ENCODE peak calls at places on chromosomes 5 and 9, in eight cellular contexts. One of them, this sample, is unnamed.

GRCh38 chr5:96066386-96066719 is 104.7 kb upstream of the ELL2 start:
- DNase-seq in A549: no peak
- DNase-seq in neural progenitor cell: no peak
- DNase-seq in heart left ventricle: no peak
- DNase-seq in GM23338: no peak
- DNase-seq in kidney: no peak
- DNase-seq in CD4-positive, CD25-positive, alpha-beta regulatory T cell: no peak
- DNase-seq in transverse colon: no peak
- DNase-seq in this sample: no peak

GRCh38 chr5:39755986-39756385 is 331.2 kb upstream of the DAB2 start:
- DNase-seq in kidney: no peak
- DNase-seq in heart left ventricle: no peak
- DNase-seq in A549: peak
- DNase-seq in neural progenitor cell: no peak
- DNase-seq in GM23338: peak
- DNase-seq in CD4-positive, CD25-positive, alpha-beta regulatory T cell: no peak
- DNase-seq in transverse colon: no peak
- DNase-seq in this sample: no peak

GRCh38 chr9:27194401-27195091 is 85.5 kb downstream of the TEK start:
- DNase-seq in kidney: no peak
- DNase-seq in GM23338: no peak
- DNase-seq in neural progenitor cell: no peak
- DNase-seq in heart left ventricle: no peak
- DNase-seq in A549: peak
- DNase-seq in CD4-positive, CD25-positive, alpha-beta regulatory T cell: no peak
- DNase-seq in transverse colon: no peak
- DNase-seq in this sample: no peak

GRCh38 chr9:38671748-38672147 is 48.2 kb downstream of the FAM240B start:
- DNase-seq in GM23338: no peak
- DNase-seq in kidney: no peak
- DNase-seq in neural progenitor cell: no peak
- DNase-seq in transverse colon: no peak
- DNase-seq in A549: no peak
- DNase-seq in heart left ventricle: no peak
- DNase-seq in CD4-positive, CD25-positive, alpha-beta regulatory T cell: no peak
- DNase-seq in this sample: no peak

GRCh38 chr9:14308751-14309140 is 5.2 kb downstream of the NFIB start:
- DNase-seq in CD4-positive, CD25-positive, alpha-beta regulatory T cell: no peak
- DNase-seq in transverse colon: no peak
- DNase-seq in kidney: no peak
- DNase-seq in A549: no peak
- DNase-seq in heart left ventricle: no peak
- DNase-seq in GM23338: no peak
- DNase-seq in neural progenitor cell: no peak
- DNase-seq in this sample: no peak

GRCh38 chr5:163880307-163880706 is 374.9 kb downstream of the MAT2B start:
- DNase-seq in heart left ventricle: no peak
- DNase-seq in GM23338: no peak
- DNase-seq in transverse colon: no peak
- DNase-seq in kidney: no peak
- DNase-seq in A549: no peak
- DNase-seq in CD4-positive, CD25-positive, alpha-beta regulatory T cell: no peak
- DNase-seq in neural progenitor cell: no peak
- DNase-seq in this sample: no peak

GRCh38 chr9:135887585-135888050 is 19.7 kb downstream of the CAMSAP1 start:
- DNase-seq in transverse colon: no peak
- DNase-seq in GM23338: peak
- DNase-seq in heart left ventricle: peak
- DNase-seq in neural progenitor cell: peak
- DNase-seq in kidney: no peak
- DNase-seq in CD4-positive, CD25-positive, alpha-beta regulatory T cell: peak
- DNase-seq in A549: no peak
- DNase-seq in this sample: peak

GRCh38 chr9:127181595-127182190 is 59.3 kb upstream of the ANGPTL2 start:
- DNase-seq in CD4-positive, CD25-positive, alpha-beta regulatory T cell: no peak
- DNase-seq in transverse colon: peak
- DNase-seq in neural progenitor cell: no peak
- DNase-seq in kidney: peak
- DNase-seq in heart left ventricle: no peak
- DNase-seq in A549: no peak
- DNase-seq in GM23338: no peak
- DNase-seq in this sample: no peak

GRCh38 chr5:90868799-90869198 is 310.2 kb downstream of the ADGRV1 start:
- DNase-seq in GM23338: no peak
- DNase-seq in transverse colon: no peak
- DNase-seq in heart left ventricle: no peak
- DNase-seq in kidney: no peak
- DNase-seq in A549: no peak
- DNase-seq in CD4-positive, CD25-positive, alpha-beta regulatory T cell: no peak
- DNase-seq in neural progenitor cell: no peak
- DNase-seq in this sample: no peak

GRCh38 chr5:1010181-1010510 is 1.5 kb downstream of the NKD2 start:
- DNase-seq in kidney: no peak
- DNase-seq in heart left ventricle: peak
- DNase-seq in CD4-positive, CD25-positive, alpha-beta regulatory T cell: no peak
- DNase-seq in GM23338: no peak
- DNase-seq in transverse colon: no peak
- DNase-seq in A549: peak
- DNase-seq in neural progenitor cell: no peak
- DNase-seq in this sample: no peak

GRCh38 chr9:95150903-95151302 is 166.6 kb downstream of the FANCC start:
- DNase-seq in kidney: no peak
- DNase-seq in A549: no peak
- DNase-seq in GM23338: no peak
- DNase-seq in neural progenitor cell: no peak
- DNase-seq in heart left ventricle: no peak
- DNase-seq in CD4-positive, CD25-positive, alpha-beta regulatory T cell: no peak
- DNase-seq in transverse colon: no peak
- DNase-seq in this sample: no peak

GRCh38 chr5:36870399-36871040 is 6.0 kb upstream of the NIPBL start:
- DNase-seq in CD4-positive, CD25-positive, alpha-beta regulatory T cell: no peak
- DNase-seq in A549: peak
- DNase-seq in GM23338: peak
- DNase-seq in kidney: no peak
- DNase-seq in transverse colon: no peak
- DNase-seq in heart left ventricle: no peak
- DNase-seq in neural progenitor cell: peak
- DNase-seq in this sample: peak

GRCh38 chr9:132192728-132193127 is 30.9 kb downstream of the NTNG2 start:
- DNase-seq in CD4-positive, CD25-positive, alpha-beta regulatory T cell: no peak
- DNase-seq in A549: no peak
- DNase-seq in transverse colon: no peak
- DNase-seq in GM23338: no peak
- DNase-seq in kidney: no peak
- DNase-seq in neural progenitor cell: no peak
- DNase-seq in heart left ventricle: no peak
- DNase-seq in this sample: no peak

GRCh38 chr5:178786424-178786823 is 56.0 kb upstream of the ZNF354A start:
- DNase-seq in GM23338: no peak
- DNase-seq in A549: peak
- DNase-seq in CD4-positive, CD25-positive, alpha-beta regulatory T cell: no peak
- DNase-seq in kidney: no peak
- DNase-seq in heart left ventricle: no peak
- DNase-seq in neural progenitor cell: no peak
- DNase-seq in transverse colon: no peak
- DNase-seq in this sample: no peak

GRCh38 chr9:124198948-124199347 is 58.8 kb upstream of the NEK6 start:
- DNase-seq in heart left ventricle: no peak
- DNase-seq in CD4-positive, CD25-positive, alpha-beta regulatory T cell: no peak
- DNase-seq in kidney: peak
- DNase-seq in neural progenitor cell: no peak
- DNase-seq in transverse colon: no peak
- DNase-seq in GM23338: no peak
- DNase-seq in A549: no peak
- DNase-seq in this sample: no peak

GRCh38 chr5:169296456-169297220 is 4.3 kb downstream of the SLIT3 start:
- DNase-seq in GM23338: no peak
- DNase-seq in A549: no peak
- DNase-seq in CD4-positive, CD25-positive, alpha-beta regulatory T cell: no peak
- DNase-seq in kidney: peak
- DNase-seq in heart left ventricle: no peak
- DNase-seq in neural progenitor cell: no peak
- DNase-seq in transverse colon: peak
- DNase-seq in this sample: no peak

GRCh38 chr5:131164161-131164930 is 710 bp downstream of the HINT1 start:
- DNase-seq in heart left ventricle: peak
- DNase-seq in CD4-positive, CD25-positive, alpha-beta regulatory T cell: peak
- DNase-seq in A549: peak
- DNase-seq in GM23338: peak
- DNase-seq in neural progenitor cell: peak
- DNase-seq in transverse colon: peak
- DNase-seq in kidney: peak
- DNase-seq in this sample: peak

GRCh38 chr9:129595323-129595741 is 25.6 kb downstream of the C9orf50 start:
- DNase-seq in GM23338: no peak
- DNase-seq in kidney: no peak
- DNase-seq in CD4-positive, CD25-positive, alpha-beta regulatory T cell: no peak
- DNase-seq in heart left ventricle: no peak
- DNase-seq in neural progenitor cell: no peak
- DNase-seq in A549: no peak
- DNase-seq in transverse colon: no peak
- DNase-seq in this sample: no peak

GRCh38 chr5:141701341-141702119 is 19.5 kb upstream of the ARAP3 start:
- DNase-seq in CD4-positive, CD25-positive, alpha-beta regulatory T cell: no peak
- DNase-seq in GM23338: peak
- DNase-seq in A549: no peak
- DNase-seq in neural progenitor cell: no peak
- DNase-seq in transverse colon: no peak
- DNase-seq in kidney: no peak
- DNase-seq in heart left ventricle: no peak
- DNase-seq in this sample: no peak

DNA sequence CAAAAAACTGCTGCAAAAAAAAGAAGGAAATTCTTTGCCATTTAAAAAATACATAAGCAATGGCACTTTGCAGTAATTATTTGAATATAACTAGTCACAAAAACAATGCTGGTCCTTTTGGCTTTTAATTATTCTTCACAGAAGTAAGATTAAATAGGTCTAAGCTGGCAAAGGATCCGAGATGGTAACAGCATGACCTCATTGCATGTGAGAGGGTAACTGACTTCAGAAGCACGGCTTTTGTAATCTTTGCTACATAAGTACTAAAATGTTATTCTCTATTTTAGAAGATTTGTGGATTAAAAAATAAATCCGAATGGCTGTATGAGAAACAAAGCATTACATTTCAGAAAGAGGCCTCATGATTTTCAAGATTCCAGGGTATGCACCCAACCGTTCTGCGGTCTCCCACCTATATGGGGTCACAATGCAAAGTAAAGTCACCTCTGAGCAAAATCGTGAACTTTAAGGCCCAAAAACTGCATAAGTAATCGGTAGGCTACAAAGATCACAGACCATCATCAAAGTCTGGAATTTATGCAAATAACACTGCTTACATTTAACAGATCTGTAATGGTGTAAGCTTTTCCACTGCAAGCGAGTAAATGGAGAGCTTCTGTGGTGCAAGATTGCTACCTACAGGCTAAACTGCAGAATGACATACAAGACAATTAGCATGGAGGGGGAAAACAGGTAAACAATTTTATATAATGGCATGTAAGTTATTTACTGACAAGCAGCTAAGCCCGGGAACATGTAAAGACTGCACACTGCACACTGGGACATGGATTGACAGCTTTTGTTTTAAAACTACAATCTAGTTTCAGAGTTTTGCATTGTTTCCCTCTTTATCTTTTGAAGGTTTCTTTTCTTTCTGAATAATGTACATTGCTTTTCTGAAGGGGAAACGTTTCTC is 231.6 kb downstream of the SLF1 start:
- DNase-seq in heart left ventricle: no peak
- DNase-seq in CD4-positive, CD25-positive, alpha-beta regulatory T cell: peak
- DNase-seq in A549: peak
- DNase-seq in neural progenitor cell: peak
- DNase-seq in GM23338: peak
- DNase-seq in transverse colon: no peak
- DNase-seq in kidney: no peak
- DNase-seq in this sample: peak
- H3K4me3 ChIP-seq in heart left ventricle: no peak
- H3K4me3 ChIP-seq in CD4-positive, CD25-positive, alpha-beta regulatory T cell: peak
- H3K4me3 ChIP-seq in A549: no peak
- H3K4me3 ChIP-seq in neural progenitor cell: no peak
- H3K4me3 ChIP-seq in GM23338: no peak
- H3K4me3 ChIP-seq in transverse colon: no peak
- H3K4me3 ChIP-seq in kidney: peak
- H3K4me3 ChIP-seq in this sample: no peak

DNA sequence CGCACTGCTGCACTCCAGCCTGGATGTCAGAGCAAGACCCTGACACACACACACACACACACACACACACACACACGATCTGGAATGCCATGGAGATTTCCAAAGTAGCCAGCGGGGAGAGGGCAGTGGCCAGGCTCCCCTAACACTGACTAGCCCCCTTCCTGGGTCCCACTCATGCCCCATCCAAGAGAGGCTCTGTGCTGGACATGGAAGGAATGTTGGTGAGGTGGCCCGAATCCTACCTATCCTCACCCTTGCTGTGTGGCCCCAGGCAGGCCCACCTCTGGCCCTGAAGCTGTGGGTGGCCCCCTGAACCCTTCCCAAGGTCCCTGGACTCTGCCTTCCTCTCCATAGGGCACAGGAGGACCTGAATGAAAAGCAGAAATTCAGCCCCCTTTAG is 7.3 kb downstream of the BRD3 start:
- DNase-seq in transverse colon: no peak
- DNase-seq in heart left ventricle: no peak
- DNase-seq in CD4-positive, CD25-positive, alpha-beta regulatory T cell: no peak
- DNase-seq in kidney: peak
- DNase-seq in GM23338: no peak
- DNase-seq in A549: no peak
- DNase-seq in neural progenitor cell: no peak
- DNase-seq in this sample: no peak
- H3K27ac ChIP-seq in transverse colon: no peak
- H3K27ac ChIP-seq in heart left ventricle: no peak
- H3K27ac ChIP-seq in CD4-positive, CD25-positive, alpha-beta regulatory T cell: no peak
- H3K27ac ChIP-seq in kidney: no peak
- H3K27ac ChIP-seq in GM23338: peak
- H3K27ac ChIP-seq in A549: no peak
- H3K27ac ChIP-seq in neural progenitor cell: no peak
- H3K27ac ChIP-seq in this sample: no peak

DNA sequence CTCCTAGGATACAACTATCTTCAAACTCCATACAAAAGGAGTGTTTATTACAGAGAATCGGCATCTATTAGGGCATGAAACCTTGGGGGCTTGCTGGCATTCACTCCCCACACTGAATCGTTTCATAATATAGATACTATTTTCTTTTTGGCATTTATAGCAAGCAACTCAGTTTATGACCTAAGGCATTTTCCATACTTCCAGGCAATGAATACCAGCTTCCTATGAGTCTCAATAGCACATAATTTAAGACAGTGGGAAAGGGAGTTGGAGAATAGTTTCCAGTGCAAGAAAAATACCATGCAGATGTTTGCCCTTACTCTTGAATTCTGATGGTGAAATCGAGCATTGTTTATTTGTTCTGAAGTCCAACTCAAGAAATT is 175.8 kb upstream of the KLF9 start:
- DNase-seq in kidney: no peak
- DNase-seq in neural progenitor cell: no peak
- DNase-seq in CD4-positive, CD25-positive, alpha-beta regulatory T cell: no peak
- DNase-seq in heart left ventricle: no peak
- DNase-seq in GM23338: no peak
- DNase-seq in transverse colon: no peak
- DNase-seq in A549: no peak
- DNase-seq in this sample: no peak
- H3K4me3 ChIP-seq in kidney: no peak
- H3K4me3 ChIP-seq in neural progenitor cell: no peak
- H3K4me3 ChIP-seq in CD4-positive, CD25-positive, alpha-beta regulatory T cell: no peak
- H3K4me3 ChIP-seq in heart left ventricle: no peak
- H3K4me3 ChIP-seq in GM23338: no peak
- H3K4me3 ChIP-seq in transverse colon: no peak
- H3K4me3 ChIP-seq in A549: no peak
- H3K4me3 ChIP-seq in this sample: no peak

GRCh38 chr5:150196986-150197385 is 7.1 kb downstream of the SLC6A7 start:
- DNase-seq in heart left ventricle: no peak
- DNase-seq in transverse colon: no peak
- DNase-seq in A549: no peak
- DNase-seq in GM23338: no peak
- DNase-seq in neural progenitor cell: no peak
- DNase-seq in kidney: no peak
- DNase-seq in CD4-positive, CD25-positive, alpha-beta regulatory T cell: no peak
- DNase-seq in this sample: no peak
- H3K27ac ChIP-seq in heart left ventricle: no peak
- H3K27ac ChIP-seq in transverse colon: no peak
- H3K27ac ChIP-seq in A549: no peak
- H3K27ac ChIP-seq in GM23338: no peak
- H3K27ac ChIP-seq in neural progenitor cell: no peak
- H3K27ac ChIP-seq in kidney: no peak
- H3K27ac ChIP-seq in CD4-positive, CD25-positive, alpha-beta regulatory T cell: no peak
- H3K27ac ChIP-seq in this sample: no peak

This sample was measured in CD4-positive, alpha-beta memory T cell.